ENCODE peak calls at places on chromosomes 12 and 14, in seven cellular contexts. One of them, this sample, is unnamed.

GRCh38 chr14:88998027-88998426 is 173.6 kb downstream of the TTC8 start:
- DNase-seq in mammary epithelial cell: no peak
- DNase-seq in pancreas: no peak
- DNase-seq in left lung: no peak
- DNase-seq in OCI-LY7: no peak
- DNase-seq in thyroid gland: no peak
- DNase-seq in osteoblast: no peak
- DNase-seq in this sample: no peak

GRCh38 chr14:57833304-57833703 is 32.6 kb downstream of the SLC35F4 start:
- DNase-seq in mammary epithelial cell: peak; percentile 97
- DNase-seq in pancreas: peak; percentile 31
- DNase-seq in left lung: no peak
- DNase-seq in OCI-LY7: no peak
- DNase-seq in thyroid gland: peak; percentile 83
- DNase-seq in osteoblast: peak; percentile 49
- DNase-seq in this sample: no peak

GRCh38 chr14:20427231-20428009 is 8.5 kb downstream of the KLHL33 start:
- DNase-seq in mammary epithelial cell: peak; percentile 58
- DNase-seq in pancreas: no peak
- DNase-seq in left lung: no peak
- DNase-seq in OCI-LY7: peak; percentile 82
- DNase-seq in thyroid gland: no peak
- DNase-seq in osteoblast: peak; percentile 92
- DNase-seq in this sample: no peak

GRCh38 chr12:42987216-42987631 is 397.7 kb upstream of the PRICKLE1 start:
- DNase-seq in mammary epithelial cell: no peak
- DNase-seq in pancreas: no peak
- DNase-seq in left lung: no peak
- DNase-seq in OCI-LY7: no peak
- DNase-seq in thyroid gland: no peak
- DNase-seq in osteoblast: no peak
- DNase-seq in this sample: no peak

GRCh38 chr14:51609251-51609986 is 42.3 kb upstream of the FRMD6 start:
- DNase-seq in mammary epithelial cell: no peak
- DNase-seq in pancreas: no peak
- DNase-seq in left lung: no peak
- DNase-seq in OCI-LY7: no peak
- DNase-seq in thyroid gland: no peak
- DNase-seq in osteoblast: no peak
- DNase-seq in this sample: no peak

GRCh38 chr14:99511421-99512109 is 30.4 kb downstream of the CCNK start:
- DNase-seq in mammary epithelial cell: no peak
- DNase-seq in pancreas: peak; percentile 15
- DNase-seq in left lung: peak; percentile 57
- DNase-seq in OCI-LY7: no peak
- DNase-seq in thyroid gland: no peak
- DNase-seq in osteoblast: peak; percentile 95
- DNase-seq in this sample: peak; percentile 68

GRCh38 chr12:76020281-76020680 is 11.3 kb downstream of the PHLDA1 start:
- DNase-seq in mammary epithelial cell: peak; percentile 95
- DNase-seq in pancreas: no peak
- DNase-seq in left lung: no peak
- DNase-seq in OCI-LY7: no peak
- DNase-seq in thyroid gland: peak; percentile 36
- DNase-seq in osteoblast: peak; percentile 43
- DNase-seq in this sample: peak; percentile 78

GRCh38 chr12:114888458-114888857 is 204.5 kb upstream of the TBX3 start:
- DNase-seq in mammary epithelial cell: peak; percentile 38
- DNase-seq in pancreas: no peak
- DNase-seq in left lung: no peak
- DNase-seq in OCI-LY7: no peak
- DNase-seq in thyroid gland: no peak
- DNase-seq in osteoblast: no peak
- DNase-seq in this sample: no peak

GRCh38 chr12:91370086-91370868 is 187.7 kb upstream of the DCN start:
- DNase-seq in mammary epithelial cell: no peak
- DNase-seq in pancreas: no peak
- DNase-seq in left lung: no peak
- DNase-seq in OCI-LY7: no peak
- DNase-seq in thyroid gland: no peak
- DNase-seq in osteoblast: no peak
- DNase-seq in this sample: no peak

GRCh38 chr14:77027538-77028383 is 747 bp downstream of the IRF2BPL start:
- DNase-seq in mammary epithelial cell: peak; percentile 56
- DNase-seq in pancreas: peak; percentile 76
- DNase-seq in left lung: peak; percentile 92
- DNase-seq in OCI-LY7: peak; percentile 71
- DNase-seq in thyroid gland: peak; percentile 83
- DNase-seq in osteoblast: peak; percentile 97
- DNase-seq in this sample: peak; percentile 95

DNA sequence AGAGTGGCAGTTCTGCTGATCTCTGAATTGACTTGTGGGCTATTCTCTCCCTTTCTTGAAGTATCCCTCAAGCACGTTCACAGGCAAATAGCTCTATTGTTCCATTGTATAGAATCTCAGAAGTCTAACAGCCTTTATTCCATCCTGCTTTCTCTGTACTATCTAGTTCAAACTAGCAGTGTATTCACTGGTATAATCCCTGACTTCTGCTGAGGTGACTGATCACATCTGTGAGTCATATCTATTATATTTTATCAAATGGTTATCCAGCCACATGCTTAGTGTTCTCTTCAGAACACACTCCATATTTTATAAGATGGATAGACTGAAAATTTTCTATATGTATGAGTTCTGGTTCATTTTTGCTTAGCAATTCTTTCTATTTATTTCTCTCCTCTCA is 866.1 kb downstream of the C12orf50 start:
- DNase-seq in mammary epithelial cell: peak; percentile 17
- DNase-seq in pancreas: no peak
- DNase-seq in left lung: no peak
- DNase-seq in OCI-LY7: no peak
- DNase-seq in thyroid gland: no peak
- DNase-seq in osteoblast: no peak
- DNase-seq in this sample: no peak
- H3K9me3 ChIP-seq in mammary epithelial cell: peaks cover 4% of the 10 kb centered on the region
- H3K9me3 ChIP-seq in pancreas: no peaks in the 10 kb centered on the region
- H3K9me3 ChIP-seq in left lung: peaks cover 26% of the 10 kb centered on the region
- H3K9me3 ChIP-seq in OCI-LY7: no peaks in the 10 kb centered on the region
- H3K9me3 ChIP-seq in thyroid gland: no peaks in the 10 kb centered on the region
- H3K9me3 ChIP-seq in osteoblast: peaks cover 7% of the 10 kb centered on the region
- H3K9me3 ChIP-seq in this sample: peaks cover 32% of the 10 kb centered on the region

GRCh38 chr14:47297374-47297773 is 378.0 kb downstream of the MDGA2 start:
- DNase-seq in mammary epithelial cell: no peak
- DNase-seq in pancreas: no peak
- DNase-seq in left lung: no peak
- DNase-seq in OCI-LY7: no peak
- DNase-seq in thyroid gland: no peak
- DNase-seq in osteoblast: no peak
- DNase-seq in this sample: no peak
- TF ChIP-seq CTCF in mammary epithelial cell: no peak
- TF ChIP-seq CTCF in pancreas: no peak
- TF ChIP-seq CTCF in left lung: no peak
- TF ChIP-seq CTCF in OCI-LY7: no peak
- TF ChIP-seq CTCF in thyroid gland: no peak
- TF ChIP-seq CTCF in osteoblast: no peak
- TF ChIP-seq CTCF in this sample: no peak

DNA sequence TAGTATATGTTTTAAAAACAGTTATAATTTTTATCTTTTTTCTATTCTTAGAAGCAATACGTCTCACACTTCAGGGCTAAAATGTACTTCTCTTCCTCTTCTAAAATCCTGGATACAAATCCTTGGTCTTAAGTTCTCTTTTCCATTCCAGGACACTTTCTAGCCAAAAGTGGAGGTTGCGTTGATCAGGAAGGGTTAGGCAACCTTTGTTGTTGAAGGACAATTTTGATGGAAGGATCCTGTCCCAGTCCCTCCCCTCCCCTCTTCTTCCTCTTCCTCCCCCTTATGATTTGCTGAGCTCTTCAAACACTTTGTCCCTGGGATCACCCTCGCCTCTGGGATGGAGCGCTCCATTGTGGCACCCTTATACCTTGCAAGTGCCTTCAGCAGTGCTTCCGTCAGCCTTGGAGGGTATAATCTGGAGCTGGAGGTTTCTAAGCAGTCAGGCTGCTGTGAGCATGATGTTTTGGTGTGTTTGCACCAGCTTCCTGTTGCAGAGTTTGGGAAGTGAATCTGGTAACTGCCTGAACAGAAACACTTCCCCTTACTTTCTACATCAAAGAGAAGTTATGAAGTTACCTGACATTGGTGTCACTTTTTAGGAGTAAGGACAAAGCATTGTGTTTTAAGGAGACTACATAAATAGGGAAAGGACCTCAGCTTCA is 87.4 kb upstream of the SLC38A2 start:
- DNase-seq in mammary epithelial cell: no peak
- DNase-seq in pancreas: no peak
- DNase-seq in left lung: no peak
- DNase-seq in OCI-LY7: peak; percentile 25
- DNase-seq in thyroid gland: no peak
- DNase-seq in osteoblast: no peak
- DNase-seq in this sample: no peak
- H3K27ac ChIP-seq in mammary epithelial cell: no peak overlapping the region
- H3K27ac ChIP-seq in pancreas: no peak overlapping the region
- H3K27ac ChIP-seq in left lung: no peak overlapping the region
- H3K27ac ChIP-seq in OCI-LY7: no peak overlapping the region
- H3K27ac ChIP-seq in thyroid gland: no peak overlapping the region
- H3K27ac ChIP-seq in osteoblast: no peak overlapping the region
- H3K27ac ChIP-seq in this sample: peak overlapping the region; percentile 75

GRCh38 chr14:105842105-105842504 is 315.7 kb downstream of the TMEM121 start:
- DNase-seq in mammary epithelial cell: no peak
- DNase-seq in pancreas: no peak
- DNase-seq in left lung: no peak
- DNase-seq in OCI-LY7: peak; percentile 11
- DNase-seq in thyroid gland: no peak
- DNase-seq in osteoblast: peak; percentile 55
- DNase-seq in this sample: no peak

GRCh38 chr14:105841022-105842009 is 314.9 kb downstream of the TMEM121 start:
- DNase-seq in mammary epithelial cell: no peak
- DNase-seq in pancreas: no peak
- DNase-seq in left lung: peak; percentile 75
- DNase-seq in OCI-LY7: peak; percentile 0
- DNase-seq in thyroid gland: no peak
- DNase-seq in osteoblast: peak; percentile 62
- DNase-seq in this sample: no peak

GRCh38 chr14:105844810-105845724 is 318.7 kb downstream of the TMEM121 start:
- DNase-seq in mammary epithelial cell: no peak
- DNase-seq in pancreas: no peak
- DNase-seq in left lung: peak; percentile 50
- DNase-seq in OCI-LY7: peak; percentile 2
- DNase-seq in thyroid gland: no peak
- DNase-seq in osteoblast: peak; percentile 70
- DNase-seq in this sample: peak; percentile 70

GRCh38 chr14:105844047-105844630 is 317.8 kb downstream of the TMEM121 start:
- DNase-seq in mammary epithelial cell: no peak
- DNase-seq in pancreas: peak; percentile 3
- DNase-seq in left lung: peak; percentile 72
- DNase-seq in OCI-LY7: peak; percentile 0
- DNase-seq in thyroid gland: no peak
- DNase-seq in osteoblast: no peak
- DNase-seq in this sample: peak; percentile 68

DNA sequence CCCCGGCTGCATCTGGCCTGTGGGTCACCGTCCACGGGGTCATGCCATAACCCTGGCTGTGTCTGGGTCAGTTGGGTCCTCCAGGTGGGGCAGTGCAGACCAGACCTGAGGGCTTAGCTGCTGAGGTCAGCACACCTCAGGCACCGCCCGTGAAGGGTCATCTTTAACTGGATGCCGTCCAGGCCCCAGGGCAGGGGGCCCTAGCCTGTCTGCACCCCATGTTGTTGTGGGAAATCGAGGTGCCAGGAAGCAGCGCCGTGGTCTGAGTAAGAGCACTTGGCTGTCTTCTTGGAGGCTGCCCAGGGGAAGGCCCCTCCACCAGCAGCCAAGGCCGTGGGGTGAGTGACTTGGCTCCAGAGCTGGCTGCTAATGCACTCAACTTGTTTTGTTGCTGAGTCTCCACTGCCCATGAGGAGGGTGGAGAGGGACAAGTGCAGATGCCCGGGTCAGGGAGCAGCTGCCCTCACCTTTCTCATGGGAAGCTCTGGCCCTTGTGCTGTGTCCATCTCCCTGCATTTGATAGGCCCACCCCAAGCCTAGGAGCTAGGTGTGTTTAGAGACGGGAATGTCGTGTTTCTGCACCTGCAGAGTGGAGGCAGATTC is 317.2 kb downstream of the TMEM121 start:
- DNase-seq in mammary epithelial cell: no peak
- DNase-seq in pancreas: no peak
- DNase-seq in left lung: peak; percentile 58
- DNase-seq in OCI-LY7: peak; percentile 0
- DNase-seq in thyroid gland: no peak
- DNase-seq in osteoblast: peak; percentile 65
- DNase-seq in this sample: peak; percentile 70
- H3K9me3 ChIP-seq in mammary epithelial cell: peaks cover 65% of the 10 kb centered on the region
- H3K9me3 ChIP-seq in pancreas: no peaks in the 10 kb centered on the region
- H3K9me3 ChIP-seq in left lung: no peaks in the 10 kb centered on the region
- H3K9me3 ChIP-seq in OCI-LY7: no peaks in the 10 kb centered on the region
- H3K9me3 ChIP-seq in thyroid gland: no peaks in the 10 kb centered on the region
- H3K9me3 ChIP-seq in osteoblast: no peaks in the 10 kb centered on the region
- H3K9me3 ChIP-seq in this sample: no peaks in the 10 kb centered on the region

GRCh38 chr14:31787377-31787776 is 226.2 kb downstream of the NUBPL start:
- DNase-seq in mammary epithelial cell: peak; percentile 28
- DNase-seq in pancreas: no peak
- DNase-seq in left lung: no peak
- DNase-seq in OCI-LY7: no peak
- DNase-seq in thyroid gland: no peak
- DNase-seq in osteoblast: no peak
- DNase-seq in this sample: no peak
- TF ChIP-seq CTCF in mammary epithelial cell: peak; percentile 24
- TF ChIP-seq CTCF in pancreas: no peak
- TF ChIP-seq CTCF in left lung: no peak
- TF ChIP-seq CTCF in OCI-LY7: no peak
- TF ChIP-seq CTCF in thyroid gland: no peak
- TF ChIP-seq CTCF in osteoblast: peak; percentile 22
- TF ChIP-seq CTCF in this sample: no peak

DNA sequence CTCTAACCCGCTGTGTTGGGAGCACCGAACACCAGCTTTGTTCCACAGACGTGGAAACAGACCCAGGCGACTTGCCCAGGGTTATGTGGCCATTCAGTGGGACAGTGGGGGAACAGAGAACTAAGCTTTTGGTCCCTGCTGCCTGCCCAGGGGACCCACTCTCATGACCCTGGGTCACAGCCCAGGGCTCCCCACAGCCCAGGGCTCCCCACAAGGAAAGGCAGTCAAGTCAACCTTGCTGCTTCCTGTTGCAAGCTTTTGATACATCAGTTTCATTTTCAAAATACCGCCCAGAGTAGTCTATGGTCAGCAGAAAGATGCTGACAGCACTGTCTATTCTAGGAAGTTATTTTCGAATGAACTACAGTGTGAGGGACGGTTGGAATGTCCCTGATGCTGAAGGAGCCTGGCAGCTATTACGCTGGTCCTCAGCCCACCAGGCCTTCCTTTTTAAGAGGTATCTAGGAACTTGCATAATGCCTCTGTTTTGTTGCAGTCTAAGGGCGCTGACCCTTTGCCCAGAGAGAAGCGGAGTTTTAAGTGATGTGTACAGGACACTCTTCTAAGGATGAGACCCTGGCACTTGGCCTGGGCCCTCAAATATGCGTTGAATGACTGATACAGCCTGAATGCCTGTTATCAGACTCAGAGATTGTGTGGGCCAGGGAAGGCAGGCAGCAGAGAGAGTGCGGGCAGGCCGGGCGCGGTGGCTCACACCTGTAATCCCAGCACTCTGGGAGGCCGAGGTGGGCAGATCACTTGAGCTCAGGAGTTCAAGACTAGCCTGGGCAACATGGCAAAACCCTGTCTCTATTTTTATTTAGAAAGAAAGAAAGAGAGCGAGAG is 12.6 kb upstream of the TTC7B start:
- DNase-seq in mammary epithelial cell: no peak
- DNase-seq in pancreas: no peak
- DNase-seq in left lung: no peak
- DNase-seq in OCI-LY7: no peak
- DNase-seq in thyroid gland: no peak
- DNase-seq in osteoblast: peak; percentile 85
- DNase-seq in this sample: peak; percentile 80
- H3K27ac ChIP-seq in mammary epithelial cell: no peak overlapping the region
- H3K27ac ChIP-seq in pancreas: no peak overlapping the region
- H3K27ac ChIP-seq in left lung: peak overlapping the region; percentile 85
- H3K27ac ChIP-seq in OCI-LY7: no peak overlapping the region
- H3K27ac ChIP-seq in thyroid gland: peak overlapping the region; percentile 65
- H3K27ac ChIP-seq in osteoblast: peak overlapping the region; percentile 3
- H3K27ac ChIP-seq in this sample: peak overlapping the region; percentile 90